ENCODE peak calls at places on chromosomes 7 and 10, in six cellular contexts. One of them, this sample, is unnamed.

GRCh38 chr7:3897430-3898385 is 596.7 kb downstream of the SDK1 start:
- DNase-seq in trophoblast cell: peak; percentile 39
- DNase-seq in SK-N-SH: peak; percentile 62
- DNase-seq in GF-D8: no peak
- DNase-seq in mesendoderm: peak; percentile 37
- DNase-seq in NCI-H1105: peak; percentile 41
- DNase-seq in this sample: peak; percentile 66

GRCh38 chr10:117678106-117678505 is 135.6 kb downstream of the EMX2 start:
- DNase-seq in SK-N-SH: no peak
- DNase-seq in trophoblast cell: no peak
- DNase-seq in NCI-H1105: no peak
- DNase-seq in mesendoderm: no peak
- DNase-seq in GF-D8: no peak
- DNase-seq in this sample: no peak

GRCh38 chr10:100167521-100168312 is 18.1 kb downstream of the ERLIN1 start:
- DNase-seq in trophoblast cell: no peak
- DNase-seq in NCI-H1105: no peak
- DNase-seq in SK-N-SH: no peak
- DNase-seq in mesendoderm: no peak
- DNase-seq in GF-D8: no peak
- DNase-seq in this sample: no peak

GRCh38 chr7:133978502-133979295 is 148.4 kb upstream of the LRGUK start:
- DNase-seq in trophoblast cell: no peak
- DNase-seq in mesendoderm: peak; percentile 59
- DNase-seq in NCI-H1105: no peak
- DNase-seq in GF-D8: no peak
- DNase-seq in SK-N-SH: no peak
- DNase-seq in this sample: no peak

GRCh38 chr7:87225696-87226095 is 6.2 kb upstream of the TMEM243 start:
- DNase-seq in trophoblast cell: no peak
- DNase-seq in NCI-H1105: no peak
- DNase-seq in mesendoderm: no peak
- DNase-seq in GF-D8: no peak
- DNase-seq in SK-N-SH: no peak
- DNase-seq in this sample: peak; percentile 29

GRCh38 chr7:136869006-136869961 is 832 bp downstream of the CHRM2 start:
- DNase-seq in mesendoderm: peak; percentile 20
- DNase-seq in SK-N-SH: peak; percentile 69
- DNase-seq in NCI-H1105: no peak
- DNase-seq in GF-D8: no peak
- DNase-seq in trophoblast cell: no peak
- DNase-seq in this sample: peak; percentile 41

GRCh38 chr10:93383562-93383981 is 98.6 kb downstream of the MYOF start:
- DNase-seq in mesendoderm: peak; percentile 59
- DNase-seq in trophoblast cell: peak; percentile 42
- DNase-seq in NCI-H1105: no peak
- DNase-seq in SK-N-SH: no peak
- DNase-seq in GF-D8: no peak
- DNase-seq in this sample: peak; percentile 91

GRCh38 chr7:45237788-45238461 is 80.3 kb downstream of the RAMP3 start:
- DNase-seq in trophoblast cell: no peak
- DNase-seq in mesendoderm: no peak
- DNase-seq in NCI-H1105: no peak
- DNase-seq in GF-D8: no peak
- DNase-seq in SK-N-SH: no peak
- DNase-seq in this sample: no peak

GRCh38 chr10:62264702-62265436 is 3.8 kb downstream of the RTKN2 start:
- DNase-seq in trophoblast cell: peak; percentile 48
- DNase-seq in SK-N-SH: peak; percentile 65
- DNase-seq in GF-D8: no peak
- DNase-seq in mesendoderm: peak; percentile 96
- DNase-seq in NCI-H1105: peak; percentile 37
- DNase-seq in this sample: peak; percentile 94

GRCh38 chr10:14009315-14010082 is 321.2 kb downstream of the FRMD4A start:
- DNase-seq in SK-N-SH: peak; percentile 43
- DNase-seq in NCI-H1105: no peak
- DNase-seq in mesendoderm: no peak
- DNase-seq in GF-D8: no peak
- DNase-seq in trophoblast cell: no peak
- DNase-seq in this sample: peak; percentile 91

GRCh38 chr10:116254422-116255152 is 18.4 kb downstream of the GFRA1 start:
- DNase-seq in GF-D8: no peak
- DNase-seq in NCI-H1105: no peak
- DNase-seq in mesendoderm: no peak
- DNase-seq in trophoblast cell: no peak
- DNase-seq in SK-N-SH: no peak
- DNase-seq in this sample: peak; percentile 54

GRCh38 chr10:121616291-121616690 is 18.0 kb upstream of the FGFR2 start:
- DNase-seq in GF-D8: no peak
- DNase-seq in mesendoderm: no peak
- DNase-seq in SK-N-SH: no peak
- DNase-seq in NCI-H1105: no peak
- DNase-seq in trophoblast cell: no peak
- DNase-seq in this sample: no peak

GRCh38 chr10:16470747-16471146 is 33.9 kb downstream of the PTER start:
- DNase-seq in trophoblast cell: no peak
- DNase-seq in mesendoderm: no peak
- DNase-seq in NCI-H1105: no peak
- DNase-seq in SK-N-SH: no peak
- DNase-seq in GF-D8: no peak
- DNase-seq in this sample: no peak

GRCh38 chr10:11425288-11425595 is 186.2 kb downstream of the USP6NL start:
- DNase-seq in trophoblast cell: no peak
- DNase-seq in NCI-H1105: no peak
- DNase-seq in GF-D8: no peak
- DNase-seq in SK-N-SH: no peak
- DNase-seq in mesendoderm: no peak
- DNase-seq in this sample: peak; percentile 19

GRCh38 chr7:23713285-23714235 is 3.5 kb downstream of the STK31 start:
- DNase-seq in NCI-H1105: no peak
- DNase-seq in mesendoderm: no peak
- DNase-seq in GF-D8: no peak
- DNase-seq in SK-N-SH: no peak
- DNase-seq in trophoblast cell: peak; percentile 63
- DNase-seq in this sample: peak; percentile 86

GRCh38 chr7:49513939-49514338 is 259.5 kb upstream of the VWC2 start:
- DNase-seq in SK-N-SH: no peak
- DNase-seq in GF-D8: no peak
- DNase-seq in trophoblast cell: no peak
- DNase-seq in NCI-H1105: peak; percentile 27
- DNase-seq in mesendoderm: peak; percentile 8
- DNase-seq in this sample: no peak

GRCh38 chr10:70890917-70891431 is 2.6 kb upstream of the PCBD1 start:
- DNase-seq in SK-N-SH: peak; percentile 88
- DNase-seq in trophoblast cell: no peak
- DNase-seq in mesendoderm: peak; percentile 58
- DNase-seq in GF-D8: no peak
- DNase-seq in NCI-H1105: no peak
- DNase-seq in this sample: no peak

GRCh38 chr7:101874028-101874427 is 56.6 kb downstream of the CUX1 start:
- DNase-seq in mesendoderm: no peak
- DNase-seq in trophoblast cell: no peak
- DNase-seq in SK-N-SH: no peak
- DNase-seq in NCI-H1105: no peak
- DNase-seq in GF-D8: no peak
- DNase-seq in this sample: no peak

GRCh38 chr10:64486149-64486548 is 964.9 kb downstream of the REEP3 start:
- DNase-seq in trophoblast cell: no peak
- DNase-seq in NCI-H1105: no peak
- DNase-seq in SK-N-SH: no peak
- DNase-seq in mesendoderm: no peak
- DNase-seq in GF-D8: no peak
- DNase-seq in this sample: peak; percentile 49

GRCh38 chr10:28532223-28532508 is 752 bp upstream of the WAC start:
- DNase-seq in GF-D8: peak; percentile 62
- DNase-seq in mesendoderm: peak; percentile 79
- DNase-seq in SK-N-SH: no peak
- DNase-seq in trophoblast cell: peak; percentile 43
- DNase-seq in NCI-H1105: peak; percentile 37
- DNase-seq in this sample: no peak

GRCh38 chr7:101218236-101219130 is 518 bp downstream of the ZNHIT1 start:
- DNase-seq in SK-N-SH: no peak
- DNase-seq in NCI-H1105: no peak
- DNase-seq in trophoblast cell: no peak
- DNase-seq in GF-D8: no peak
- DNase-seq in mesendoderm: no peak
- DNase-seq in this sample: no peak

GRCh38 chr7:26937306-26937705 is 72.9 kb upstream of the SKAP2 start:
- DNase-seq in mesendoderm: no peak
- DNase-seq in GF-D8: no peak
- DNase-seq in SK-N-SH: no peak
- DNase-seq in NCI-H1105: no peak
- DNase-seq in trophoblast cell: no peak
- DNase-seq in this sample: no peak

GRCh38 chr7:93461350-93461749 is 113.2 kb downstream of the CALCR start:
- DNase-seq in NCI-H1105: peak; percentile 26
- DNase-seq in SK-N-SH: no peak
- DNase-seq in GF-D8: no peak
- DNase-seq in trophoblast cell: no peak
- DNase-seq in mesendoderm: peak; percentile 29
- DNase-seq in this sample: no peak

GRCh38 chr10:118694848-118695247 is 59.9 kb downstream of the CACUL1 start:
- DNase-seq in NCI-H1105: no peak
- DNase-seq in SK-N-SH: no peak
- DNase-seq in trophoblast cell: no peak
- DNase-seq in mesendoderm: no peak
- DNase-seq in GF-D8: no peak
- DNase-seq in this sample: peak; percentile 68

GRCh38 chr10:121526801-121527221 is 71.4 kb downstream of the FGFR2 start:
- DNase-seq in NCI-H1105: peak; percentile 72
- DNase-seq in SK-N-SH: no peak
- DNase-seq in mesendoderm: no peak
- DNase-seq in GF-D8: peak; percentile 59
- DNase-seq in trophoblast cell: no peak
- DNase-seq in this sample: no peak

GRCh38 chr10:34192646-34193045 is 622.5 kb downstream of the PARD3 start:
- DNase-seq in mesendoderm: no peak
- DNase-seq in trophoblast cell: no peak
- DNase-seq in NCI-H1105: no peak
- DNase-seq in GF-D8: no peak
- DNase-seq in SK-N-SH: no peak
- DNase-seq in this sample: no peak

GRCh38 chr10:62885656-62886461 is 69.7 kb upstream of the EGR2 start:
- DNase-seq in mesendoderm: no peak
- DNase-seq in NCI-H1105: no peak
- DNase-seq in GF-D8: no peak
- DNase-seq in SK-N-SH: no peak
- DNase-seq in trophoblast cell: no peak
- DNase-seq in this sample: peak; percentile 54

GRCh38 chr7:130887182-130888016 is 153.4 kb upstream of the KLF14 start:
- DNase-seq in GF-D8: no peak
- DNase-seq in SK-N-SH: no peak
- DNase-seq in NCI-H1105: no peak
- DNase-seq in trophoblast cell: peak; percentile 53
- DNase-seq in mesendoderm: peak; percentile 55
- DNase-seq in this sample: peak; percentile 78

GRCh38 chr10:102775201-102775972 is 31.6 kb downstream of the WBP1L start:
- DNase-seq in trophoblast cell: no peak
- DNase-seq in NCI-H1105: no peak
- DNase-seq in SK-N-SH: no peak
- DNase-seq in GF-D8: no peak
- DNase-seq in mesendoderm: no peak
- DNase-seq in this sample: peak; percentile 45

GRCh38 chr10:119516381-119517234 is 25.9 kb downstream of the RGS10 start:
- DNase-seq in SK-N-SH: no peak
- DNase-seq in NCI-H1105: no peak
- DNase-seq in mesendoderm: peak; percentile 82
- DNase-seq in GF-D8: peak; percentile 87
- DNase-seq in trophoblast cell: peak; percentile 91
- DNase-seq in this sample: peak; percentile 30

GRCh38 chr7:46558482-46559193 is 637.6 kb upstream of the IGFBP3 start:
- DNase-seq in mesendoderm: no peak
- DNase-seq in SK-N-SH: no peak
- DNase-seq in GF-D8: no peak
- DNase-seq in NCI-H1105: no peak
- DNase-seq in trophoblast cell: no peak
- DNase-seq in this sample: no peak

GRCh38 chr10:47247190-47248059 is 52.6 kb upstream of the GDF10 start:
- DNase-seq in mesendoderm: no peak
- DNase-seq in SK-N-SH: no peak
- DNase-seq in trophoblast cell: no peak
- DNase-seq in NCI-H1105: no peak
- DNase-seq in GF-D8: no peak
- DNase-seq in this sample: no peak

GRCh38 chr7:130345106-130345505 is 490 bp downstream of the CPA5 start:
- DNase-seq in NCI-H1105: peak; percentile 63
- DNase-seq in trophoblast cell: no peak
- DNase-seq in GF-D8: no peak
- DNase-seq in SK-N-SH: no peak
- DNase-seq in mesendoderm: peak; percentile 78
- DNase-seq in this sample: peak; percentile 39

GRCh38 chr10:129244757-129245156 is 222.3 kb upstream of the MGMT start:
- DNase-seq in SK-N-SH: no peak
- DNase-seq in mesendoderm: no peak
- DNase-seq in GF-D8: no peak
- DNase-seq in NCI-H1105: no peak
- DNase-seq in trophoblast cell: no peak
- DNase-seq in this sample: no peak

GRCh38 chr10:3426190-3426845 is 253.7 kb upstream of the PITRM1 start:
- DNase-seq in NCI-H1105: no peak
- DNase-seq in mesendoderm: no peak
- DNase-seq in GF-D8: no peak
- DNase-seq in trophoblast cell: peak; percentile 77
- DNase-seq in SK-N-SH: no peak
- DNase-seq in this sample: peak; percentile 76

GRCh38 chr7:99379043-99379577 is 4.6 kb downstream of the ARPC1B start:
- DNase-seq in SK-N-SH: no peak
- DNase-seq in NCI-H1105: no peak
- DNase-seq in trophoblast cell: peak; percentile 98
- DNase-seq in GF-D8: peak; percentile 96
- DNase-seq in mesendoderm: peak; percentile 54
- DNase-seq in this sample: peak; percentile 87

GRCh38 chr7:101121996-101122932 is 4.6 kb upstream of the SERPINE1 start:
- DNase-seq in NCI-H1105: no peak
- DNase-seq in GF-D8: no peak
- DNase-seq in SK-N-SH: no peak
- DNase-seq in trophoblast cell: peak; percentile 84
- DNase-seq in mesendoderm: peak; percentile 96
- DNase-seq in this sample: peak; percentile 98

GRCh38 chr7:19051767-19052375 is 65.6 kb downstream of the TWIST1 start:
- DNase-seq in trophoblast cell: peak; percentile 11
- DNase-seq in mesendoderm: peak; percentile 57
- DNase-seq in SK-N-SH: peak; percentile 37
- DNase-seq in NCI-H1105: peak; percentile 7
- DNase-seq in GF-D8: no peak
- DNase-seq in this sample: peak; percentile 23